ENCODE peak calls at places on chromosomes 12 and 14, in nine cellular contexts. X is left ventricle myocardium inferior, O is heart right ventricle, F is prostate gland, V is upper lobe of left lung, I is right lobe of liver, B is ovary, R is IMR-90, M is SJSA1. W is an unnamed sample. For H3K27me3, the result is how much of the 10 kb centered on the place peaks cover.

GRCh38 chr14:99215277-99215676 is 56.7 kb downstream of the BCL11B start:
- DNase-seq in O (no peak), X (no peak), I (no peak), M (peak), V (no peak), B (no peak), R (no peak), F (no peak), W (no peak)

GRCh38 chr14:86532219-86532618 is 1002.3 kb downstream of the FLRT2 start:
- DNase-seq in O (no peak), I (no peak), R (peak), F (no peak), X (no peak), B (no peak), V (no peak), M (no peak), W (no peak)

GRCh38 chr14:96363751-96364336 is 518 bp downstream of the GSKIP start:
- DNase-seq in O (peak), F (peak), X (no peak), V (peak), I (peak), M (no peak), R (peak), B (peak), W (no peak)

GRCh38 chr12:110821917-110822316 is 24.9 kb upstream of the CCDC63 start:
- DNase-seq in X (no peak), I (no peak), R (no peak), B (no peak), M (no peak), O (no peak), V (no peak), F (no peak), W (no peak)

GRCh38 chr14:54169254-54169924 is 212.8 kb upstream of the BMP4 start:
- DNase-seq in R (peak), F (no peak), O (no peak), V (no peak), I (no peak), M (no peak), X (no peak), B (no peak), W (no peak)

GRCh38 chr12:15540469-15540872 is 218.2 kb downstream of the PTPRO start:
- DNase-seq in X (no peak), B (no peak), I (no peak), M (peak), O (no peak), R (peak), V (no peak), F (no peak), W (no peak)

GRCh38 chr14:58730793-58731464 is 93.2 kb downstream of the DACT1 start:
- DNase-seq in V (no peak), M (no peak), O (no peak), R (no peak), X (no peak), F (no peak), B (no peak), I (no peak), W (no peak)

GRCh38 chr12:62919827-62920226 is 15.1 kb downstream of the PPM1H start:
- DNase-seq in X (no peak), O (no peak), F (no peak), I (no peak), M (no peak), B (no peak), V (no peak), R (peak), W (peak)

GRCh38 chr12:18700254-18700653 is 37.6 kb downstream of the PLCZ1 start:
- DNase-seq in R (peak), X (no peak), I (no peak), F (no peak), O (peak), V (no peak), B (peak), M (no peak), W (peak)

GRCh38 chr14:102795060-102795925 is 18.0 kb downstream of the TRAF3 start:
- DNase-seq in O (peak), I (peak), R (peak), X (peak), B (no peak), M (peak), V (peak), F (peak), W (no peak)

GRCh38 chr12:15546102-15546701 is 223.9 kb downstream of the PTPRO start:
- DNase-seq in B (no peak), I (no peak), M (no peak), R (no peak), X (no peak), O (no peak), F (no peak), V (no peak), W (no peak)

GRCh38 chr14:61420326-61420725 is 98.9 kb downstream of the PRKCH start:
- DNase-seq in O (no peak), I (no peak), R (peak), V (no peak), F (peak), B (no peak), M (peak), X (no peak), W (no peak)

GRCh38 chr12:12616512-12617275 is 5.0 kb downstream of the CREBL2 start:
- DNase-seq in F (no peak), I (no peak), R (peak), O (no peak), M (no peak), V (no peak), X (no peak), B (no peak), W (no peak)

GRCh38 chr12:109029411-109029810 is 8.5 kb upstream of the SVOP start:
- DNase-seq in I (no peak), R (no peak), O (no peak), M (no peak), B (no peak), X (no peak), V (no peak), F (no peak), W (no peak)

GRCh38 chr12:106732890-106733289 is 41.6 kb upstream of the RIC8B start:
- DNase-seq in M (no peak), O (no peak), X (no peak), I (no peak), B (no peak), R (no peak), F (no peak), V (peak), W (no peak)

GRCh38 chr12:122003646-122004611 is 17.8 kb upstream of the BCL7A start:
- DNase-seq in F (no peak), V (no peak), M (no peak), O (no peak), B (no peak), R (no peak), I (no peak), X (no peak), W (no peak)

GRCh38 chr12:130423136-130423535 is 85.4 kb downstream of the PIWIL1 start:
- DNase-seq in B (no peak), X (no peak), I (no peak), V (no peak), R (no peak), F (no peak), O (no peak), M (no peak), W (no peak)

GRCh38 chr14:65200454-65200853 is 98.1 kb upstream of the MAX start:
- DNase-seq in F (no peak), M (no peak), X (no peak), V (no peak), B (no peak), I (no peak), R (no peak), O (no peak), W (no peak)

GRCh38 chr14:77199590-77199989 is 18.0 kb downstream of the TMEM63C start:
- DNase-seq in R (no peak), B (no peak), O (no peak), X (no peak), I (no peak), F (no peak), M (no peak), V (no peak), W (no peak)
- H3K27me3 ChIP-seq in R (under half), B (under half), O (under half), X (half or more), I (under half), F (under half), M (under half), V (under half), W (under half)

DNA sequence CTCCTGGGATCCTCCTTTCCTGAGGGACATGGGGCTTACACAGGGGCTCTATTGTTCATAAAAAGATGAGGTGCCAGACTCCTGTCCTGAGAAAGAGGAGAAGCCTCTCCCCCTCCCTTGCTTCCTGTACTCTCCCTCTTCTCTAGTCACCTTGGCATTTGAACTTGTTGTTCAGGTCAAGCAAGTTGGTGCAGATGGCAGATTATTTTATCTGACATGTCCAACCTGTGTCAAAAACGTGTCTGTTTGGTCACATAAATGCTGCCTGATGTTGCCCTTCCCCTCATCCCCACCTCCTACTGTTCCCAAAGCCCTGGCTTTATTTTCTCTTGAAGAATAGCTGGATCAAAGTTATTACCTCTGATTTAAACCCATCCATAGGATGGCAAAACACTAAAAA is 154.8 kb downstream of the TMX1 start:
- DNase-seq in B (no peak), R (no peak), O (no peak), M (no peak), X (no peak), V (no peak), F (peak), I (no peak), W (no peak)
- H3K27ac ChIP-seq in B (peak), R (peak), O (peak), M (peak), X (peak), V (peak), F (peak), I (no peak), W (peak)

GRCh38 chr12:54024127-54024526 is 4.1 kb upstream of the HOXC6 start:
- DNase-seq in R (no peak), B (peak), F (no peak), M (no peak), I (no peak), O (no peak), V (no peak), X (no peak), W (no peak)
- H3K27me3 ChIP-seq in R (half or more), B (under half), F (half or more), M (under half), I (half or more), O (half or more), V (under half), X (half or more), W (half or more)

GRCh38 chr14:93536945-93537344 is 106.2 kb downstream of the UNC79 start:
- DNase-seq in I (no peak), V (no peak), R (no peak), X (no peak), F (no peak), M (no peak), B (no peak), O (no peak), W (no peak)
- H3K27ac ChIP-seq in I (no peak), V (no peak), R (no peak), X (no peak), F (no peak), M (no peak), B (no peak), O (no peak), W (no peak)

GRCh38 chr12:5794156-5794555 is 150.9 kb downstream of the ANO2 start:
- DNase-seq in O (no peak), X (no peak), B (no peak), V (no peak), I (no peak), R (no peak), M (no peak), F (peak), W (no peak)

GRCh38 chr12:5798242-5799015 is 146.6 kb downstream of the ANO2 start:
- DNase-seq in X (no peak), B (no peak), M (no peak), O (no peak), R (no peak), F (no peak), I (no peak), V (no peak), W (no peak)

GRCh38 chr12:5797661-5798060 is 147.4 kb downstream of the ANO2 start:
- DNase-seq in R (no peak), X (no peak), I (no peak), B (no peak), M (no peak), V (no peak), O (no peak), F (peak), W (no peak)

GRCh38 chr12:5792350-5792749 is 152.7 kb downstream of the ANO2 start:
- DNase-seq in V (no peak), R (peak), M (no peak), O (no peak), B (no peak), X (no peak), I (no peak), F (no peak), W (no peak)

GRCh38 chr12:5796171-5797091 is 148.6 kb downstream of the ANO2 start:
- DNase-seq in R (peak), V (peak), X (peak), O (no peak), I (no peak), M (peak), F (no peak), B (peak), W (no peak)
- H3K27me3 ChIP-seq in R (under half), V (under half), X (under half), O (under half), I (under half), M (under half), F (under half), B (under half), W (under half)

DNA sequence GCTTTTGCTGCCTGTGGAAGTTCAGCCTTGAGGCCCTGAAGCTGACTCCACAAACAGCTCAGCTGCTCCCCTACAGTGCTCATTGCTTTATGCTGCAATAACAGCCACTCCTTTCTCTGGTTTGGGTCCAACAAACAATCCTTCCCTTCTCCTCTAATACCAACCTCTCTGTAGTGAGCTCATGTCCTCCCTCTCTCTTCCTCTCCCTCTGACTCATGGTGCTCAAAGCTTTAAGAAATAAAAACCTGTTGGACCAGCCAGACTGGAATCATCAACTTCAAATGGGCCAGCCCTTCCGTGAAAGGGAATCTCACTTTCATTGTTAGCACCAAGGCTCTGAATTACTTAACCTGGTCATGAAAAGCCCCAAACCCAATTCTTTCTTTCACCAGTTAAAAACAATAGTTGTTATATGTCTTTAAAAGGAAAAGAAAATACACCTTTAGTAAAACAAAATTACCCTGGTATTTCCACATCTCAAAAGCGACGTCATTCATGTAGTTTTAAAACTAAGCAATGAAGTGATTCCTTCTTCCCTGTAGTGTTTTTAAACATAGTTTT is 126.4 kb downstream of the DUSP6 start:
- DNase-seq in O (no peak), B (no peak), M (no peak), F (peak), X (no peak), V (peak), R (peak), I (no peak), W (peak)
- H3K27ac ChIP-seq in O (no peak), B (no peak), M (no peak), F (peak), X (no peak), V (peak), R (peak), I (no peak), W (peak)

GRCh38 chr12:3350432-3350831 is 140.6 kb upstream of the PRMT8 start:
- DNase-seq in I (no peak), O (no peak), M (no peak), X (no peak), R (no peak), V (no peak), F (no peak), B (no peak), W (no peak)
- H3K27me3 ChIP-seq in I (under half), O (under half), M (under half), X (under half), R (under half), V (under half), F (under half), B (under half), W (under half)

GRCh38 chr14:31968107-31968810 is 108.8 kb upstream of the ARHGAP5 start:
- DNase-seq in V (no peak), X (no peak), O (no peak), B (no peak), F (no peak), I (no peak), R (peak), M (no peak), W (no peak)

GRCh38 chr14:31969371-31969770 is 107.7 kb upstream of the ARHGAP5 start:
- DNase-seq in O (no peak), I (no peak), F (no peak), R (no peak), V (no peak), M (no peak), X (no peak), B (no peak), W (no peak)

GRCh38 chr14:31967669-31967975 is 109.5 kb upstream of the ARHGAP5 start:
- DNase-seq in O (no peak), B (no peak), V (no peak), I (no peak), M (no peak), R (no peak), F (no peak), X (no peak), W (no peak)

GRCh38 chr14:31969841-31970240 is 107.3 kb upstream of the ARHGAP5 start:
- DNase-seq in F (no peak), B (no peak), R (no peak), X (no peak), O (no peak), V (no peak), I (no peak), M (no peak), W (no peak)

GRCh38 chr14:31968912-31969311 is 108.2 kb upstream of the ARHGAP5 start:
- DNase-seq in X (no peak), R (no peak), M (no peak), O (no peak), F (no peak), V (no peak), B (no peak), I (no peak), W (no peak)
- H3K27ac ChIP-seq in X (peak), R (no peak), M (no peak), O (no peak), F (peak), V (no peak), B (peak), I (no peak), W (no peak)

DNA sequence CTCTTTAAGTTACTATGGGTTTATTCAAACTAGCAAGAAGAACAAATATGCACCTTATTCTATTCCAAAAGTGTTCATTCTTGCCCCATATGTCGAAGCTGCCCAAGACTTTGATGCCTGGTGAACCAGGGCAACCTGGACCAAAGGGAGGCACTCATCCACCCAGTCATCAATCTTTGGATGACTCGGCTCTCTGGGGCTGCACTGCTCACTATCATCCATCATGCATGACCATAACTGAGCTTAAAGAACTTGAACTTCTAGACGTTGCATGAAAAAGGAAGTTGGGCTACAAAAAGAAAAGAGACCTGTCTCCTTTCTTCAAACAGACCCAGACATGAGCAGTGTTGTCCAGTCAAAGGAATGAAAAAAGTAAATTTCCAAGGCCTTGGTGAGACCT is 1.2 kb downstream of the KRT4 start:
- DNase-seq in I (no peak), V (no peak), X (no peak), R (no peak), O (no peak), F (no peak), M (no peak), B (no peak), W (no peak)
- H3K27me3 ChIP-seq in I (under half), V (under half), X (under half), R (under half), O (under half), F (under half), M (half or more), B (under half), W (under half)

GRCh38 chr14:73774671-73775070 is 60.5 kb upstream of the PNMA1 start:
- DNase-seq in B (no peak), I (peak), R (no peak), O (no peak), M (no peak), V (no peak), X (no peak), F (no peak), W (no peak)

GRCh38 chr14:73775339-73776193 is 61.4 kb upstream of the PNMA1 start:
- DNase-seq in X (no peak), F (no peak), R (no peak), B (no peak), V (no peak), M (no peak), O (no peak), I (no peak), W (no peak)

GRCh38 chr14:73773441-73774243 is 59.5 kb upstream of the PNMA1 start:
- DNase-seq in X (no peak), F (no peak), O (no peak), B (no peak), V (no peak), M (no peak), R (no peak), I (peak), W (no peak)

GRCh38 chr14:73776194-73776537 is 62.0 kb upstream of the PNMA1 start:
- DNase-seq in I (no peak), B (no peak), M (no peak), X (no peak), O (no peak), V (no peak), F (no peak), R (no peak), W (no peak)

GRCh38 chr14:73774244-73774575 is 60.0 kb upstream of the PNMA1 start:
- DNase-seq in O (no peak), F (no peak), V (no peak), B (no peak), X (no peak), R (no peak), I (peak), M (no peak), W (no peak)
- H3K27ac ChIP-seq in O (peak), F (no peak), V (peak), B (peak), X (peak), R (no peak), I (no peak), M (no peak), W (no peak)

W was measured in AG04450.